ENCODE peak calls at places on chromosomes 2 and 18, in seven cellular contexts. H, E, P, K, W, U and I are unnamed samples.

GRCh38 chr2:95305341-95306058 is 8.4 kb downstream of the KCNIP3 start:
- DNase-seq in H (no peak), E (no peak), P (no peak), K (no peak), W (peak; percentile 29), U (no peak), I (no peak)

GRCh38 chr2:207122914-207123744 is 42.6 kb downstream of the KLF7 start:
- DNase-seq in H (peak; percentile 59), E (no peak), P (no peak), K (no peak), W (no peak), U (no peak), I (no peak)

GRCh38 chr18:25896178-25896780 is 194.1 kb downstream of the SS18 start:
- DNase-seq in H (peak; percentile 32), E (no peak), P (no peak), K (no peak), W (peak; percentile 67), U (peak; percentile 64), I (peak; percentile 30)

GRCh38 chr18:50627594-50628542 is 68.0 kb downstream of the MAPK4 start:
- DNase-seq in H (no peak), E (no peak), P (peak; percentile 20), K (no peak), W (no peak), U (no peak), I (no peak)

GRCh38 chr2:177029501-177029900 is 183.1 kb upstream of the HNRNPA3 start:
- DNase-seq in H (peak; percentile 32), E (no peak), P (no peak), K (no peak), W (no peak), U (no peak), I (no peak)

GRCh38 chr2:237165405-237166276 is 80.0 kb downstream of the COPS8 start:
- DNase-seq in H (peak; percentile 35), E (no peak), P (no peak), K (no peak), W (peak; percentile 67), U (peak; percentile 12), I (no peak)

GRCh38 chr18:73979742-73980141 is 167.9 kb downstream of the FBXO15 start:
- DNase-seq in H (no peak), E (no peak), P (peak; percentile 6), K (no peak), W (peak; percentile 72), U (no peak), I (no peak)

GRCh38 chr18:41599529-41599928 is 355.5 kb upstream of the PIK3C3 start:
- DNase-seq in H (no peak), E (no peak), P (no peak), K (no peak), W (no peak), U (no peak), I (no peak)

GRCh38 chr2:66509326-66509811 is 74.4 kb downstream of the MEIS1 start:
- DNase-seq in H (no peak), E (no peak), P (no peak), K (no peak), W (peak; percentile 40), U (no peak), I (no peak)

GRCh38 chr18:78144669-78145068 is 834.9 kb upstream of the SALL3 start:
- DNase-seq in H (no peak), E (no peak), P (no peak), K (no peak), W (no peak), U (no peak), I (no peak)

GRCh38 chr2:3475771-3476170 is 43.6 kb downstream of the ADI1 start:
- DNase-seq in H (no peak), E (no peak), P (no peak), K (no peak), W (no peak), U (no peak), I (no peak)

GRCh38 chr2:59276917-59277316 is 1035.8 kb upstream of the FANCL start:
- DNase-seq in H (no peak), E (no peak), P (no peak), K (no peak), W (no peak), U (no peak), I (no peak)

GRCh38 chr2:64288321-64288931 is 144.2 kb upstream of the PELI1 start:
- DNase-seq in H (no peak), E (no peak), P (no peak), K (no peak), W (peak; percentile 89), U (no peak), I (no peak)

GRCh38 chr2:8170552-8170951 is 511.3 kb upstream of the ID2 start:
- DNase-seq in H (no peak), E (no peak), P (no peak), K (no peak), W (no peak), U (no peak), I (peak; percentile 61)

GRCh38 chr18:48295586-48296311 is 113.4 kb downstream of the ZBTB7C start:
- DNase-seq in H (no peak), E (no peak), P (no peak), K (peak; percentile 43), W (peak; percentile 13), U (peak; percentile 3), I (no peak)

GRCh38 chr2:204763974-204764703 is 218.9 kb downstream of the PARD3B start:
- DNase-seq in H (no peak), E (no peak), P (no peak), K (no peak), W (no peak), U (no peak), I (no peak)

GRCh38 chr2:203683932-203684556 is 22.4 kb upstream of the CD28 start:
- DNase-seq in H (no peak), E (peak; percentile 58), P (peak; percentile 91), K (no peak), W (peak; percentile 95), U (no peak), I (no peak)

GRCh38 chr2:12037301-12037700 is 290.9 kb downstream of the LPIN1 start:
- DNase-seq in H (no peak), E (no peak), P (no peak), K (no peak), W (no peak), U (no peak), I (no peak)

GRCh38 chr2:231745303-231746038 is 35.6 kb downstream of the PDE6D start:
- DNase-seq in H (no peak), E (no peak), P (no peak), K (no peak), W (no peak), U (no peak), I (no peak)

GRCh38 chr2:67463810-67464209 is 66.7 kb downstream of the ETAA1 start:
- DNase-seq in H (peak; percentile 64), E (no peak), P (peak; percentile 97), K (no peak), W (no peak), U (peak; percentile 2), I (no peak)

GRCh38 chr2:85724731-85725181 is 29.0 kb upstream of the ATOH8 start:
- DNase-seq in H (no peak), E (no peak), P (no peak), K (no peak), W (no peak), U (no peak), I (no peak)

DNA sequence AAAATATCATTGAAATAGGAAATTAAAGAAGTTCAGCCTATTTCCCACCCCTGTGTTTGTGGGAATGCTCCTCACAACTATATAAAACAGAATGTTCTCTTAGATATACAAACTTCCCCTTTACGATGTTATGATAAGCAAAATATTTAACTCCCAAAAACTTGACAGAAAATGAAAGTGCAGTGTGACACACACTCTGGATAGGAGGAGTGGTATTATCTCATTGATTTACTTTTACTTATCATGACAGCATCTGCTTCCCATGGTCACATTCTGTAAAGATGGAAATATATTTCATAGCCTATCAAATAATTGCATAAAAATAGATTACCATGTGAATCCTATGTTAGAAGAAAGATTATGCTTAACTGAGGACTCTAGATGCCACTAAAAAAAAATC is 96.6 kb upstream of the STK17B start:
- DNase-seq in H (no peak), E (no peak), P (no peak), K (no peak), W (no peak), U (no peak), I (no peak)
- H3K27ac ChIP-seq in H (no peak overlapping the region), E (no peak overlapping the region), P (peak overlapping the region; percentile 72), K (peak overlapping the region; percentile 65), W (no peak overlapping the region), U (peak overlapping the region; percentile 10), I (peak overlapping the region; percentile 74)

GRCh38 chr2:69041214-69041613 is 28.2 kb downstream of the ANTXR1 start:
- DNase-seq in H (no peak), E (no peak), P (no peak), K (no peak), W (peak; percentile 46), U (no peak), I (no peak)
- H3K27ac ChIP-seq in H (no peak overlapping the region), E (peak overlapping the region; percentile 27), P (no peak overlapping the region), K (no peak overlapping the region), W (no peak overlapping the region), U (no peak overlapping the region), I (no peak overlapping the region)

DNA sequence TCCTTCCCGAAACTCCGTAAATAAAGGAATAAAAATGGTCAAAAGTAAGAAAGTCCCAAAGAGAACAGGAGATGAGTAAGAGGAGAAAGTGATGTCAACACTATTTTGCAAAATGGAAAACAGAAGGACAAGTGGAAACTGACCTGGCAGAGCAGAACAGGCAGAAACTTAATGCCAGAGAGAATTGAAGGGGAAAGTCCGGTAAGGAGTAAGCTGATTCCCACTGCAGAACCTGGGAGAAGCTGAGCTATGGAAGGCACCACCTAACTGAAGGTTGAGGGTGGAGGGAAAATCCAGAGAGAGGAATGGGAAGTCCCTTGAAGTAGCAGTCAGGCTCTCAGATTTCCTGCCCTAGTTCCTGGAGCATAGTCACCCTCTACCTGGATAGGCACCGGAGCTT is 59.7 kb downstream of the MOGAT1 start:
- DNase-seq in H (no peak), E (no peak), P (no peak), K (no peak), W (peak; percentile 39), U (no peak), I (no peak)
- H3K27ac ChIP-seq in H (no peak overlapping the region), E (peak overlapping the region; percentile 95), P (no peak overlapping the region), K (no peak overlapping the region), W (no peak overlapping the region), U (no peak overlapping the region), I (no peak overlapping the region)

DNA sequence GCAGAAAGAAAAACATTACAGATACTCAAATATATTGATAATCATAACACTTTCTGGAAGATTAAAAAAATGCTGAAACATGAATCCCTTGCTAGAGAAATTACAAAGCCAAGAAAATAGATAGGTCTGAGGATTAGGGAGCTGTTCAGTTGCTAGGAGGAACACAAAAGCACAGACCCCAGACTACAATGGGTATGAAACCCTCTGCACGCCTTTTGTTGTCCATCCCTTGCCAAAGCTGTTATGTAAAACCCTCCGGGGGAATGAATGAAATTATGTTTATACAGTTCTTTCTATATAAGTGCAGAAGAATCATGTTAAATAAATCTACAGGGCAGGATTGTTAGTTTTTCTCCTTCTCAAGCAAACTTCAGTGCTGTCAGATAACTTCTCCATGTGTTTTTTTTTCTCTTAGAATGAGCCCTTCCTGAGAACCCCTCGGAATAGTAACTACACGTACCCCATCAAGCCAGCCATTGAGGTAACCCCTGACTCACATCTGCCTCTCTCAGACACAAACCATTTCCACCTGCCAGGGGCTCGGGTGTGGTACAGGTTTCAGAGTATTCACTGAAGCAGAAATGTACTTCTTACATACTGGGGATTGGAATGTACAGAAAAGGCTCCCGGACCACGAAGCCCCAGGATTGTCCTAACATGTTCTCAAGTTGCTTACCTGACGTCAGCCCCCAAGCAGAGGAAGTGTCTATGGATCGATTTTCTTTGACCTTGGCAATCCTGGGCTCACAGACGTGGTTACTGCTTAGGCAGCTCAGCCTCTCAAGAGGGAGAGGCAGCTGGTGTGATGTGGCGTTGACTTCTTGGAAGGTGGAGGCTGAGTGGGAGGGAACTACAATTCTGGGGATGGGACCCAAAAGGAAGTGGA is 118.0 kb downstream of the PLB1 start:
- DNase-seq in H (peak; percentile 47), E (peak; percentile 26), P (peak; percentile 99), K (no peak), W (no peak), U (no peak), I (no peak)
- H3K27ac ChIP-seq in H (no peak overlapping the region), E (no peak overlapping the region), P (peak overlapping the region; percentile 99), K (no peak overlapping the region), W (no peak overlapping the region), U (no peak overlapping the region), I (no peak overlapping the region)

GRCh38 chr2:100194951-100195350 is 52.6 kb upstream of the AFF3 start:
- DNase-seq in H (no peak), E (no peak), P (no peak), K (no peak), W (no peak), U (no peak), I (no peak)
- H3K27ac ChIP-seq in H (no peak overlapping the region), E (no peak overlapping the region), P (no peak overlapping the region), K (peak overlapping the region; percentile 59), W (no peak overlapping the region), U (no peak overlapping the region), I (no peak overlapping the region)